ENCODE peak calls at places on chromosome 22, in nine cellular contexts. S, R, Y, Q, B, G, W, L and V are unnamed samples.

GRCh38 chr22:30949934-30950660 is 18.5 kb downstream of the MORC2 start:
- DNase-seq in B (no peak), S (no peak), G (no peak), W (no peak), L (no peak), Y (no peak), Q (no peak), R (no peak), V (no peak)

GRCh38 chr22:37533995-37534394 is 14.8 kb upstream of the CARD10 start:
- DNase-seq in Q (peak), S (peak), W (no peak), B (no peak), R (peak), G (no peak), L (peak), Y (no peak), V (no peak)

GRCh38 chr22:26428515-26429457 is at the start of gene ASPHD2:
- DNase-seq in Y (peak), G (peak), Q (peak), L (peak), W (peak), S (peak), R (no peak), B (peak), V (peak)

GRCh38 chr22:18976197-18976751 is 40.2 kb upstream of the PRODH start:
- DNase-seq in W (no peak), Y (no peak), S (no peak), Q (no peak), G (no peak), L (no peak), R (no peak), B (no peak), V (no peak)

GRCh38 chr22:34880667-34881066 is 185.3 kb upstream of the ISX start:
- DNase-seq in G (no peak), R (no peak), Y (no peak), W (no peak), L (no peak), Q (no peak), S (no peak), B (no peak), V (no peak)

GRCh38 chr22:27810566-27810965 is 9.0 kb upstream of the MN1 start:
- DNase-seq in L (no peak), R (no peak), G (no peak), Y (no peak), B (no peak), S (no peak), Q (no peak), W (peak), V (no peak)

GRCh38 chr22:35071784-35072183 is 5.8 kb downstream of the ISX start:
- DNase-seq in Q (no peak), W (no peak), Y (no peak), B (no peak), G (no peak), S (no peak), R (no peak), L (no peak), V (peak)

GRCh38 chr22:39598017-39598965 is 27.7 kb downstream of the CACNA1I start:
- DNase-seq in Q (no peak), Y (peak), R (no peak), L (peak), W (no peak), G (peak), B (peak), S (no peak), V (peak)

GRCh38 chr22:45838257-45838891 is 138.6 kb downstream of the WNT7B start:
- DNase-seq in G (no peak), B (no peak), S (no peak), R (no peak), Q (no peak), L (no peak), W (no peak), Y (no peak), V (no peak)

GRCh38 chr22:50697667-50698506 is 25.3 kb downstream of the SHANK3 start:
- DNase-seq in R (no peak), W (peak), B (no peak), Q (no peak), S (no peak), L (no peak), G (no peak), Y (no peak), V (no peak)

GRCh38 chr22:19868333-19868732 is 13.7 kb upstream of the GNB1L start:
- DNase-seq in B (no peak), Y (no peak), L (no peak), S (no peak), R (no peak), Q (no peak), G (no peak), W (no peak), V (no peak)

GRCh38 chr22:39703890-39704658 is 133.5 kb downstream of the CACNA1I start:
- DNase-seq in S (no peak), R (no peak), Y (no peak), W (no peak), L (no peak), G (no peak), Q (no peak), B (no peak), V (no peak)

GRCh38 chr22:41301085-41302015 is at the start of gene ZC3H7B:
- DNase-seq in Q (peak), L (peak), R (no peak), B (peak), Y (peak), W (peak), S (no peak), G (peak), V (peak)

GRCh38 chr22:36356708-36357694 is 30.8 kb downstream of the MYH9 start:
- DNase-seq in W (no peak), G (peak), Q (no peak), Y (no peak), R (no peak), S (no peak), L (no peak), B (peak), V (no peak)

GRCh38 chr22:48345631-48346030 is 1482.0 kb downstream of the BRD1 start:
- DNase-seq in W (peak), R (no peak), Y (no peak), Q (no peak), S (no peak), G (no peak), L (no peak), B (no peak), V (no peak)

GRCh38 chr22:28911777-28912669 is 28.7 kb downstream of the ZNRF3 start:
- DNase-seq in G (no peak), Q (no peak), W (peak), S (no peak), L (peak), B (no peak), Y (no peak), R (peak), V (peak)

GRCh38 chr22:22195265-22196017 is 49.1 kb upstream of the VPREB1 start:
- DNase-seq in B (peak), L (peak), W (no peak), S (peak), G (peak), Y (peak), R (no peak), Q (peak), V (peak)

GRCh38 chr22:30611197-30611596 is 4.2 kb downstream of the TCN2 start:
- DNase-seq in S (no peak), L (no peak), G (no peak), R (no peak), B (no peak), W (no peak), Y (no peak), Q (no peak), V (no peak)

GRCh38 chr22:38755155-38755910 is 465 bp downstream of the SUN2 start:
- DNase-seq in S (no peak), B (peak), Q (peak), G (peak), W (peak), L (peak), Y (no peak), R (peak), V (peak)

GRCh38 chr22:37802310-37803194 is 5.2 kb upstream of the GCAT start:
- DNase-seq in Y (no peak), Q (peak), R (no peak), G (no peak), L (no peak), W (peak), S (no peak), B (no peak), V (peak)

GRCh38 chr22:17260950-17261349 is 41.7 kb upstream of the ADA2 start:
- DNase-seq in W (no peak), G (no peak), R (no peak), Q (no peak), B (no peak), L (no peak), Y (no peak), S (no peak), V (no peak)

GRCh38 chr22:17780116-17780740 is 6.0 kb upstream of the BID start:
- DNase-seq in G (no peak), S (no peak), Y (no peak), R (no peak), B (no peak), L (no peak), W (no peak), Q (no peak), V (no peak)

GRCh38 chr22:42399315-42400271 is 32.6 kb downstream of the NFAM1 start:
- DNase-seq in B (no peak), S (no peak), G (no peak), L (peak), Y (no peak), R (no peak), W (no peak), Q (peak), V (peak)

GRCh38 chr22:26669060-26669481 is 11.7 kb downstream of the MIAT start:
- DNase-seq in S (no peak), R (peak), B (no peak), G (no peak), Q (peak), W (no peak), L (peak), Y (no peak), V (peak)

GRCh38 chr22:39247379-39247778 is 2.6 kb upstream of the PDGFB start:
- DNase-seq in B (no peak), L (no peak), Q (no peak), Y (no peak), R (no peak), W (no peak), G (no peak), S (no peak), V (no peak)

GRCh38 chr22:33116846-33117547 is 58.8 kb upstream of the SYN3 start:
- DNase-seq in Y (no peak), R (no peak), Q (no peak), G (no peak), W (no peak), B (no peak), S (no peak), L (peak), V (no peak)